ENCODE peak calls at places on chromosome 7, in six cellular contexts. H is GM12891, T is HepG2, Q is GM12878, Y is K562, O is H1. I is an unnamed sample.

GRCh38 chr7:98283127-98283886 is 1.8 kb downstream of the BRI3 start:
- DNase-seq in T (no peak), Q (no peak), Y (no peak), O (no peak), H (no peak), I (no peak)

GRCh38 chr7:37141742-37142141 is 306.9 kb downstream of the ELMO1 start:
- DNase-seq in Y (no peak), O (no peak), T (no peak), Q (no peak), H (no peak), I (no peak)

GRCh38 chr7:143002106-143002505 is 24.8 kb downstream of the OR9A2 start:
- DNase-seq in H (no peak), Y (no peak), O (no peak), Q (no peak), T (no peak), I (no peak)

GRCh38 chr7:2968616-2969397 is 74.9 kb downstream of the CARD11 start:
- DNase-seq in T (no peak), Q (no peak), H (no peak), O (no peak), Y (no peak), I (no peak)

GRCh38 chr7:52287698-52288097 is 747.7 kb upstream of the POM121L12 start:
- DNase-seq in O (no peak), Q (no peak), Y (no peak), T (no peak), H (no peak), I (no peak)

GRCh38 chr7:71990138-71990462 is 422.0 kb downstream of the CALN1 start:
- DNase-seq in O (no peak), T (no peak), H (no peak), Y (no peak), Q (no peak), I (no peak)

GRCh38 chr7:33623267-33623666 is 282.1 kb upstream of the BMPER start:
- DNase-seq in H (no peak), T (no peak), Q (no peak), Y (no peak), O (no peak), I (no peak)

GRCh38 chr7:142908921-142909870 is 23.7 kb upstream of the TRPV6 start:
- DNase-seq in O (no peak), H (no peak), Q (no peak), T (no peak), Y (peak), I (no peak)

GRCh38 chr7:121530251-121531174 is 134.4 kb upstream of the FAM3C start:
- DNase-seq in Q (peak), H (peak), O (no peak), T (no peak), Y (no peak), I (peak)

GRCh38 chr7:444606-445005 is 75.0 kb downstream of the PDGFA start:
- DNase-seq in Y (no peak), O (no peak), Q (no peak), H (no peak), T (no peak), I (no peak)

GRCh38 chr7:45033931-45034290 is 33.9 kb downstream of the CCM2 start:
- DNase-seq in O (no peak), T (no peak), H (no peak), Q (no peak), Y (no peak), I (no peak)

GRCh38 chr7:131722371-131722770 is 165.9 kb upstream of the PODXL start:
- DNase-seq in Q (no peak), H (no peak), O (no peak), T (no peak), Y (no peak), I (no peak)

GRCh38 chr7:106568680-106569499 is 92.1 kb downstream of the CCDC71L start:
- DNase-seq in Y (peak), T (no peak), H (no peak), Q (no peak), O (no peak), I (no peak)

DNA sequence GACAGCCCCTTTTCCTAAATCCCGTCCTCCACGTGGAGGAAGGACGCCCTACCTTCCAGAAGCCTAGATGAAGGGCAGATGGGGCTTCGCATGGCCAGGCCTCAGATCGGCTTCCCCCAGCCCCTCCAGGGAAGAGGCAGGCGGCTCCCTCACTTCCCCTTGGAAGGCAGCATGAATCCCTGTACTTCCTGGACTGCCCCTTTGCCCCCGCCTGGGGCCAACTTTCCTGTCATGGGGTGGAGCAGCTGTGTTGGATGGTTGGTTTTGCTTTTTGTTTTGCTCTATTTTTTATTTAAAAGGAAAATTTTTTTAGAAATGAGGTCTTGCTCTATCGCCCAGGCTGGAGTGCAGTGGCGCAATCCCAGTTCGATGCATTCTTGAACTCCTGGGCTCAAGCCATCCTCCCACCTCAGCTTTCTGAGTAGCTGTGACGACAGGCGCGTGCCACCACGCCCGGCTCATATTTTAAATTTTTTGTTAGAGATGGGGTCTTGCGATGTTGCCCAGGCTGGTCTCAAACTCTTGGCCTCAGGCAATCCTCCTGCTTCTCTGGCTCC is 27.2 kb downstream of the GTF2IRD1 start:
- DNase-seq in Q (no peak), O (no peak), Y (no peak), H (no peak), T (no peak), I (no peak)
- TF ChIP-seq POLR2A in Q (no peak), O (no peak), Y (no peak), H (no peak), T (no peak), I (no peak)

DNA sequence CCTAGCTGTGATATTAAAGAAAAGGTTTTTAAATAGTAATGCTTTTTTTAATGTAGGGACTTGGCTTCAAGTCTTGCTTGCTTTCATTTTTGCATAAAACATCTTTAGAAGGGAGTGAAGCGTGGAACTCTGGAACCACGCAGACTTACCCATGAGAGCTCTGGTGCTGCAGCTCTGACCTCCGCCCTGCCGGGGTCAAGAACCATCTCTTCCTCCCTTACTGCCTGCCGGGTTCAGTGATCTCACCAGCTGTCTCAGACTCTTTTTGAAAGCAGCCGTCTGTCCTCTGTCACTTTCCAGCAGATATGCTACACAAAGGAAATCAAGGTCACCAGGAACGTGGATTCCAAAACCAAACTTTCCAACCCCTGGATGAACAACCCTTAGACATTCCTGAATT is 353.8 kb downstream of the GPR37 start:
- DNase-seq in O (no peak), Q (no peak), Y (no peak), H (no peak), T (no peak), I (no peak)
- TF ChIP-seq POLR2AphosphoS5 in O (no peak), Q (no peak), Y (no peak), H (no peak), T (no peak), I (no peak)

DNA sequence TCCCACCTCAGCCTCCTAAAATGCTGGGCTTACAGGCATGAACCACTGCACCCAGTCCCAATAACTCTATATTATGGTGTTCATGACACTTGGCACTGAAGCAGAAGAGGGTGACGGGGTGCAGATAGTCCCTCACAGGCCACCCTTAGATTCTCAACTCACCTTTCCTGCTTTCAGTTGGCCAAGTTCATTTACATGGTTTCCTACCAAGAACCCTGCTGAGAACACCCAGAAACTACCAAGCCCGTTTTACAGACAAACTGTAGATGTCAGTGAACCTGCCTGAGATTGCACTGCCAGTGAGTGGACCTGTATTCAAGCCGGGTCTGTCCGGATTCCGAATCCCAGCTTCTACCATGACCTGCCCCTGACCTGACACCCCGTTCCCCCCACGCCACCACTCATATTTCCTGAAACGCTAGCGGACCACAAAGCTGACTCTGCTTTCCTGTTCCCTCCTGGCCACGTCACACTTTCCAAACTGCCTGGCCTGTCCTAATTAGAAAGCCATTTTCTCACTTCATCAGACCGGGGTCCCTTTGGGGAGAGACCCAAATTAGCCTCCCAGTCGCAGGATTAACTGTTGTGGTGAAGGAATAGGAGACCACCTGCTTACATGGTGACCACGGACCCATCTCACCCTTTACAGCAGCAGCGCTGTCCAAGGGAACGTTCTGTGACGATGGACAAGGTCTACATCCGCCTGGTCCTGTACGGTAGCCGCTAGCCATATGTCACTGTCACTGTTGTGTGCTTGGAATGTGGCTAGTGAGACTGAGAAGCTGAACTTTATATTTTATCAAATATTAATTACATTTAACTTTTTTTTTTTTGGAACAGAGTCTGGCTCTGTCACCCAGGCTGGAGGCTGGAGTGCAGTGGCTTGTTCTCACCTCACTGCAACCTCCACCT is 17.1 kb downstream of the GRID2IP start:
- DNase-seq in Q (peak), Y (no peak), H (no peak), T (no peak), O (no peak), I (no peak)
- TF ChIP-seq TAF1 in Q (no peak), Y (no peak), H (no peak), T (no peak), O (no peak), I (no peak)

DNA sequence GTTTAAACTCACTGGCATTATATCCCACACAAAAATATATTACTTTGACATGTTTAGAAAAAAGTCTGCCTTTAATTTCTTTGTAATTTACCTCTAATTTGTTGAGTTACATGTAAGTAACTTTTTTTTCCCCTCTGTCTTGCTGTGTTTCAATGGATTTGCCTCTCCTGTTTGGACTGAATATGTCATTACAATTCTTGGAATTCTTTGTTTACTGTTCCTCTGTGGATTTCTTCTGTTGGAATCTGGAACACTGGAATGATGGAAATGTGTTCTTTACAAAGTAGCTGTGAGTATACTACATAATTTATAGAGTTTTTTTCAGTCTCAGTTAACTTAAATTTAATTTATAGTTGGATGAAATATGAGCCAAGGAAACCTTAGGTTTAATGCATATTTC is 30.4 kb downstream of the SEPTIN7 start:
- DNase-seq in Y (no peak), H (no peak), T (peak), Q (no peak), O (no peak), I (no peak)
- TF ChIP-seq POLR2A in Y (no peak), H (no peak), T (no peak), Q (no peak), O (no peak), I (no peak)

GRCh38 chr7:156639426-156640256 is 933 bp upstream of the RNF32 start:
- DNase-seq in Q (no peak), T (no peak), H (no peak), Y (peak), O (no peak), I (no peak)

GRCh38 chr7:156640949-156641485 is 443 bp downstream of the RNF32 start:
- DNase-seq in H (peak), Y (no peak), Q (no peak), O (no peak), T (no peak), I (peak)

GRCh38 chr7:156638443-156639077 is 2.0 kb upstream of the RNF32 start:
- DNase-seq in T (no peak), O (no peak), H (no peak), Q (no peak), Y (peak), I (no peak)

GRCh38 chr7:156642306-156643045 is 1.9 kb downstream of the RNF32 start:
- DNase-seq in Y (no peak), O (no peak), T (no peak), H (no peak), Q (no peak), I (no peak)

GRCh38 chr7:156640257-156640948 is at the start of gene RNF32:
- DNase-seq in T (no peak), O (peak), Y (peak), H (peak), Q (peak), I (peak)
- TF ChIP-seq POLR2AphosphoS5 in T (no peak), O (no peak), Y (peak), H (peak), Q (peak), I (peak)

GRCh38 chr7:150429699-150430098 is 20.7 kb upstream of the GIMAP8 start:
- DNase-seq in H (no peak), Q (no peak), Y (no peak), O (no peak), T (no peak), I (no peak)

GRCh38 chr7:150430465-150431085 is 19.9 kb upstream of the GIMAP8 start:
- DNase-seq in T (no peak), Q (no peak), Y (no peak), O (no peak), H (no peak), I (no peak)

GRCh38 chr7:150434240-150434639 is 16.2 kb upstream of the GIMAP8 start:
- DNase-seq in O (no peak), T (no peak), Y (no peak), H (no peak), Q (no peak), I (no peak)

GRCh38 chr7:150432915-150433892 is 17.2 kb upstream of the GIMAP8 start:
- DNase-seq in H (no peak), T (no peak), Q (peak), O (no peak), Y (peak), I (no peak)

GRCh38 chr7:150431839-150432658 is 18.4 kb upstream of the GIMAP8 start:
- DNase-seq in Q (no peak), O (no peak), Y (peak), H (no peak), T (no peak), I (no peak)
- TF ChIP-seq TAF1 in Q (no peak), O (no peak), Y (no peak), H (no peak), T (no peak), I (no peak)

GRCh38 chr7:7670490-7670889 is 29.9 kb downstream of the UMAD1 start:
- DNase-seq in T (no peak), Q (no peak), Y (no peak), H (no peak), O (no peak), I (no peak)
- TF ChIP-seq POLR2A in T (no peak), Q (no peak), Y (no peak), H (no peak), O (no peak), I (no peak)

DNA sequence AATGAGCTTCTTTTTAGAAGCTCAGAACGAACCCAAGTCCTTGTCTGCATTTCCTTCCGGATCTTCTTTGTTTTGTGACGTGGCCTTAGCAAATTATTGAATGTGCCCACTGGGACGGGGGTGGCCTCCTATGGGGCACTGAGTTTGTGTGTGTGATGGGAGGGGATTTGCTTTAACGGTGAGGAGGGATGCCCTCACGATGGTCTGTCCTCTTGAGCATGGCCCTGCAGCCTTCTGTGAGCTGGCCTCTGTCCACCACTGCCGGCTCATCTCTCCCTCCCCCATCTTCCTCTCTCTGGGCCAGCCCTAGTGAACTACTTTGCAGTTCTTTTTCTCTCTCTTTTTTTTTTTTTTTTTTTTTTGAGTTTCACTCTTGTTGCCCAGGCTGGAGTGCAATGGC is 62.9 kb upstream of the MKRN1 start:
- DNase-seq in H (no peak), O (no peak), Q (no peak), T (no peak), Y (no peak), I (no peak)
- TF ChIP-seq POLR2AphosphoS5 in H (no peak), O (no peak), Q (no peak), T (no peak), Y (no peak), I (no peak)

I was measured in GM12892.